ENCODE peak calls at places on chromosome 19, in eight cellular contexts. I is lung, M is ascending aorta, X is left ventricle myocardium inferior, R is mesendoderm, P is psoas muscle, O is astrocyte, Z is tibial nerve. S is an unnamed sample.

GRCh38 chr19:9883231-9883758 is 48.2 kb downstream of the PIN1 start:
- DNase-seq in I (no peak), M (no peak), X (no peak), R (no peak), P (no peak), O (no peak), Z (no peak), S (no peak)

GRCh38 chr19:7326105-7326877 is 22.4 kb upstream of the ARHGEF18 start:
- DNase-seq in I (no peak), M (no peak), X (no peak), R (peak; percentile 80), P (no peak), O (no peak), Z (no peak), S (peak; percentile 10)

GRCh38 chr19:19745496-19746285 is 12.8 kb upstream of the ZNF14 start:
- DNase-seq in I (peak; percentile 20), M (no peak), X (no peak), R (no peak), P (no peak), O (no peak), Z (no peak), S (no peak)

GRCh38 chr19:6825076-6825774 is 52.7 kb downstream of the VAV1 start:
- DNase-seq in I (no peak), M (no peak), X (no peak), R (no peak), P (no peak), O (no peak), Z (no peak), S (no peak)

GRCh38 chr19:16626796-16627193 is 1.2 kb downstream of the MED26 start:
- DNase-seq in I (no peak), M (no peak), X (no peak), R (no peak), P (no peak), O (no peak), Z (no peak), S (no peak)

GRCh38 chr19:48274938-48275337 is 5.1 kb downstream of the ZNF114 start:
- DNase-seq in I (no peak), M (no peak), X (no peak), R (no peak), P (no peak), O (no peak), Z (no peak), S (no peak)

GRCh38 chr19:38034153-38034835 is 127.3 kb downstream of the SIPA1L3 start:
- DNase-seq in I (no peak), M (no peak), X (no peak), R (no peak), P (no peak), O (peak; percentile 86), Z (no peak), S (peak; percentile 69)

GRCh38 chr19:35216833-35217707 is 11.5 kb downstream of the FAM187B start:
- DNase-seq in I (no peak), M (no peak), X (no peak), R (peak; percentile 63), P (no peak), O (no peak), Z (no peak), S (no peak)

GRCh38 chr19:54415208-54415900 is at the start of gene TTYH1:
- DNase-seq in I (no peak), M (no peak), X (no peak), R (no peak), P (no peak), O (no peak), Z (no peak), S (no peak)

GRCh38 chr19:430701-431100 is 21.8 kb upstream of the C2CD4C start:
- DNase-seq in I (no peak), M (no peak), X (no peak), R (no peak), P (no peak), O (no peak), Z (no peak), S (no peak)

GRCh38 chr19:30666301-30666803 is 294.2 kb downstream of the ZNF536 start:
- DNase-seq in I (no peak), M (no peak), X (no peak), R (peak; percentile 61), P (peak; percentile 42), O (no peak), Z (no peak), S (peak; percentile 29)

GRCh38 chr19:28014821-28015405 is 1198.0 kb downstream of the UQCRFS1 start:
- DNase-seq in I (no peak), M (no peak), X (no peak), R (no peak), P (no peak), O (no peak), Z (no peak), S (no peak)

GRCh38 chr19:8358948-8359347 is 5.0 kb upstream of the ANGPTL4 start:
- DNase-seq in I (no peak), M (no peak), X (no peak), R (no peak), P (no peak), O (no peak), Z (no peak), S (no peak)

GRCh38 chr19:29326351-29326750 is 113.4 kb upstream of the UQCRFS1 start:
- DNase-seq in I (peak; percentile 22), M (no peak), X (no peak), R (peak; percentile 22), P (no peak), O (no peak), Z (no peak), S (no peak)

GRCh38 chr19:20153281-20153680 is 13.7 kb upstream of the ZNF486 start:
- DNase-seq in I (no peak), M (no peak), X (no peak), R (no peak), P (no peak), O (no peak), Z (no peak), S (no peak)

GRCh38 chr19:28980236-28980868 is 232.6 kb downstream of the UQCRFS1 start:
- DNase-seq in I (no peak), M (no peak), X (no peak), R (peak; percentile 75), P (no peak), O (no peak), Z (no peak), S (peak; percentile 45)

GRCh38 chr19:35959040-35959967 is 23.1 kb downstream of the LRFN3 start:
- DNase-seq in I (no peak), M (no peak), X (peak; percentile 51), R (no peak), P (peak; percentile 33), O (no peak), Z (no peak), S (no peak)

GRCh38 chr19:7729831-7730285 is 2.1 kb downstream of the CLEC4G start:
- DNase-seq in I (no peak), M (no peak), X (no peak), R (no peak), P (no peak), O (no peak), Z (no peak), S (no peak)

GRCh38 chr19:18436651-18437478 is 1.1 kb downstream of the ISYNA1 start:
- DNase-seq in I (no peak), M (no peak), X (peak; percentile 82), R (peak; percentile 95), P (peak; percentile 74), O (peak; percentile 66), Z (no peak), S (peak; percentile 72)
- H3K27ac ChIP-seq in I (peak overlapping the region; percentile 12), M (peak overlapping the region; percentile 86), X (peak overlapping the region; percentile 86), R (no peak overlapping the region), P (peak overlapping the region; percentile 9), O (no peak overlapping the region), Z (no peak overlapping the region), S (no peak overlapping the region)

GRCh38 chr19:1569997-1570396 is 1.9 kb upstream of the MEX3D start:
- DNase-seq in I (no peak), M (no peak), X (no peak), R (no peak), P (no peak), O (no peak), Z (no peak), S (no peak)

GRCh38 chr19:1566392-1567115 is 1.6 kb downstream of the MEX3D start:
- DNase-seq in I (peak; percentile 71), M (no peak), X (peak; percentile 68), R (peak; percentile 88), P (peak; percentile 62), O (peak; percentile 75), Z (peak; percentile 51), S (peak; percentile 76)

GRCh38 chr19:1568320-1569019 is at the start of gene MEX3D:
- DNase-seq in I (peak; percentile 67), M (no peak), X (peak; percentile 81), R (peak; percentile 80), P (peak; percentile 85), O (peak; percentile 4), Z (peak; percentile 59), S (peak; percentile 9)

GRCh38 chr19:1567848-1568227 is 287 bp downstream of the MEX3D start:
- DNase-seq in I (no peak), M (no peak), X (no peak), R (no peak), P (no peak), O (no peak), Z (no peak), S (no peak)

GRCh38 chr19:1567116-1567847 is 843 bp downstream of the MEX3D start:
- DNase-seq in I (no peak), M (no peak), X (peak; percentile 47), R (no peak), P (no peak), O (peak; percentile 12), Z (no peak), S (peak; percentile 9)
- H3K27ac ChIP-seq in I (peak overlapping the region; percentile 90), M (peak overlapping the region; percentile 84), X (peak overlapping the region; percentile 87), R (peak overlapping the region; percentile 78), P (peak overlapping the region; percentile 46), O (peak overlapping the region; percentile 97), Z (peak overlapping the region; percentile 73), S (peak overlapping the region; percentile 86)

GRCh38 chr19:11963566-11964355 is 1.1 kb upstream of the ZNF763 start:
- DNase-seq in I (peak; percentile 78), M (peak; percentile 46), X (peak; percentile 88), R (peak; percentile 87), P (peak; percentile 84), O (no peak), Z (peak; percentile 71), S (peak; percentile 44)

GRCh38 chr19:11970174-11970573 is 5.3 kb downstream of the ZNF763 start:
- DNase-seq in I (no peak), M (no peak), X (no peak), R (no peak), P (no peak), O (no peak), Z (no peak), S (no peak)

GRCh38 chr19:11964858-11965645 is at the start of gene ZNF763:
- DNase-seq in I (peak; percentile 97), M (peak; percentile 83), X (peak; percentile 95), R (peak; percentile 98), P (peak; percentile 92), O (peak; percentile 52), Z (peak; percentile 95), S (peak; percentile 67)

DNA sequence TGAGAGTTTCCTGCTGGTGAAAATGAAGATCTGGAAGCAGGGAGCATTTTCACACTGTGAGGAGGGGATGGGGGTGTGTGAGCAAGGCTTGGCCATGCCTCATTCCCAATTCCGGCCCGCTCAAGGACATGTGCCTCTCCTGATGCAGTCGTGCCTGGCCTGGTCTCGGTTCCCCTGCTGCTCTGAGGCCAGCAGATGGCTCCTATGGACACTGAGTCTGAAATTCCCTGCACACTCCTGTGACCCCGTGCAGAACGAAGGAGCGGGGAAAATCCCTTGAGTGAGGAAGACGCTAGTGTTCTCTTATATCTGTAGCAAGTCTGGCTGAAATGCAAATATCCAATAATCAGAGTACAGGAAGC is 363 bp upstream of the ZNF763 start:
- DNase-seq in I (peak; percentile 36), M (no peak), X (peak; percentile 27), R (no peak), P (peak; percentile 43), O (no peak), Z (no peak), S (no peak)
- H3K27ac ChIP-seq in I (peak overlapping the region; percentile 87), M (peak overlapping the region; percentile 94), X (peak overlapping the region; percentile 94), R (no peak overlapping the region), P (peak overlapping the region; percentile 63), O (no peak overlapping the region), Z (peak overlapping the region; percentile 89), S (no peak overlapping the region)

GRCh38 chr19:40420451-40420765 is 5.4 kb downstream of the SERTAD1 start:
- DNase-seq in I (no peak), M (no peak), X (no peak), R (no peak), P (no peak), O (no peak), Z (no peak), S (no peak)
- H3K27ac ChIP-seq in I (peak overlapping the region; percentile 100), M (peak overlapping the region; percentile 99), X (peak overlapping the region; percentile 99), R (peak overlapping the region; percentile 99), P (peak overlapping the region; percentile 99), O (peak overlapping the region; percentile 95), Z (peak overlapping the region; percentile 97), S (no peak overlapping the region)